ENCODE peak calls at places on chromosomes 6 and 20, in four cellular contexts. One of them, this sample, is unnamed.

GRCh38 chr6:125858427-125859320 is 67.9 kb downstream of the NCOA7 start:
- DNase-seq in NCI-H1417: no peak
- DNase-seq in ELR: peak
- DNase-seq in caudate nucleus: no peak
- DNase-seq in this sample: peak

GRCh38 chr20:49595811-49596545 is 28.0 kb upstream of the PTGIS start:
- DNase-seq in NCI-H1417: no peak
- DNase-seq in ELR: peak
- DNase-seq in caudate nucleus: no peak
- DNase-seq in this sample: peak

GRCh38 chr6:109449789-109450673 is 5.5 kb downstream of the MICAL1 start:
- DNase-seq in NCI-H1417: no peak
- DNase-seq in ELR: no peak
- DNase-seq in caudate nucleus: no peak
- DNase-seq in this sample: no peak

GRCh38 chr20:43043887-43044286 is 145.8 kb downstream of the PTPRT start:
- DNase-seq in ELR: no peak
- DNase-seq in caudate nucleus: no peak
- DNase-seq in NCI-H1417: peak
- DNase-seq in this sample: no peak

GRCh38 chr6:148166339-148166949 is 176.2 kb upstream of the SASH1 start:
- DNase-seq in caudate nucleus: no peak
- DNase-seq in NCI-H1417: peak
- DNase-seq in ELR: peak
- DNase-seq in this sample: peak

GRCh38 chr6:148203970-148204369 is 138.7 kb upstream of the SASH1 start:
- DNase-seq in NCI-H1417: no peak
- DNase-seq in ELR: peak
- DNase-seq in caudate nucleus: no peak
- DNase-seq in this sample: peak

GRCh38 chr6:106906227-106906626 is 68.3 kb downstream of the CD24 start:
- DNase-seq in ELR: no peak
- DNase-seq in caudate nucleus: no peak
- DNase-seq in NCI-H1417: no peak
- DNase-seq in this sample: no peak

GRCh38 chr20:25356294-25356933 is 34.2 kb downstream of the ABHD12 start:
- DNase-seq in caudate nucleus: no peak
- DNase-seq in NCI-H1417: peak
- DNase-seq in ELR: no peak
- DNase-seq in this sample: no peak

GRCh38 chr6:11033825-11034224 is 10.3 kb downstream of the ELOVL2 start:
- DNase-seq in caudate nucleus: no peak
- DNase-seq in NCI-H1417: no peak
- DNase-seq in ELR: peak
- DNase-seq in this sample: peak

GRCh38 chr6:83868639-83869038 is 9.2 kb downstream of the CYB5R4 start:
- DNase-seq in NCI-H1417: no peak
- DNase-seq in caudate nucleus: no peak
- DNase-seq in ELR: peak
- DNase-seq in this sample: peak

GRCh38 chr20:21368791-21369190 is 28.5 kb downstream of the NKX2-4 start:
- DNase-seq in caudate nucleus: no peak
- DNase-seq in ELR: no peak
- DNase-seq in NCI-H1417: no peak
- DNase-seq in this sample: no peak

GRCh38 chr20:58907481-58908137 is 55.1 kb downstream of the GNAS start:
- DNase-seq in NCI-H1417: peak
- DNase-seq in caudate nucleus: no peak
- DNase-seq in ELR: peak
- DNase-seq in this sample: peak

GRCh38 chr6:169782966-169783760 is 31.7 kb downstream of the ERMARD start:
- DNase-seq in caudate nucleus: no peak
- DNase-seq in NCI-H1417: no peak
- DNase-seq in ELR: no peak
- DNase-seq in this sample: peak

GRCh38 chr20:51447097-51447764 is 95.3 kb downstream of the NFATC2 start:
- DNase-seq in ELR: peak
- DNase-seq in NCI-H1417: no peak
- DNase-seq in caudate nucleus: no peak
- DNase-seq in this sample: peak